ENCODE peak calls at places on chromosomes 11 and 22, in seven cellular contexts. N, A, D, R, T, E and L are unnamed samples.

GRCh38 chr11:74860743-74861142 is 88.1 kb downstream of the XRRA1 start:
- DNase-seq in N (no peak), A (no peak), D (no peak), R (no peak), T (no peak), E (no peak), L (no peak)

GRCh38 chr22:47231759-47232158 is 469.3 kb downstream of the TBC1D22A start:
- DNase-seq in N (no peak), A (no peak), D (no peak), R (no peak), T (no peak), E (no peak), L (no peak)

GRCh38 chr11:24779791-24780190 is 282.9 kb downstream of the LUZP2 start:
- DNase-seq in N (no peak), A (no peak), D (no peak), R (no peak), T (no peak), E (no peak), L (no peak)

GRCh38 chr11:133810766-133811165 is 34.5 kb downstream of the SPATA19 start:
- DNase-seq in N (no peak), A (no peak), D (no peak), R (no peak), T (no peak), E (no peak), L (no peak)

GRCh38 chr11:1565904-1566247 is 6.2 kb downstream of the DUSP8 start:
- DNase-seq in N (no peak), A (no peak), D (no peak), R (no peak), T (no peak), E (no peak), L (no peak)

GRCh38 chr11:93591247-93591898 is 48.2 kb upstream of the SMCO4 start:
- DNase-seq in N (no peak), A (peak; percentile 66), D (no peak), R (no peak), T (no peak), E (no peak), L (no peak)

GRCh38 chr22:19817561-19818263 is 37.0 kb downstream of the GNB1L start:
- DNase-seq in N (no peak), A (no peak), D (peak; percentile 17), R (no peak), T (no peak), E (peak; percentile 6), L (peak; percentile 85)

GRCh38 chr11:85540635-85541034 is 86.5 kb downstream of the DLG2 start:
- DNase-seq in N (peak; percentile 46), A (peak; percentile 1), D (no peak), R (no peak), T (no peak), E (no peak), L (no peak)

GRCh38 chr22:20084547-20085413 is 4.7 kb downstream of the DGCR8 start:
- DNase-seq in N (peak; percentile 84), A (peak; percentile 12), D (no peak), R (no peak), T (no peak), E (no peak), L (no peak)

GRCh38 chr11:45569776-45570175 is 95.6 kb downstream of the CHST1 start:
- DNase-seq in N (no peak), A (no peak), D (no peak), R (no peak), T (no peak), E (no peak), L (no peak)